ENCODE peak calls at places on chromosomes 5 and 9, in four cellular contexts. C, I, P and X are unnamed samples.

GRCh38 chr5:112995764-112996618 is 19.4 kb downstream of the DCP2 start:
- DNase-seq in I (peak), C (peak), P (peak), X (no peak)

GRCh38 chr5:174022384-174023095 is 23.0 kb upstream of the NSG2 start:
- DNase-seq in C (no peak), P (no peak), I (no peak), X (no peak)

GRCh38 chr5:76771705-76772405 is 47.0 kb upstream of the F2RL1 start:
- DNase-seq in I (no peak), P (no peak), C (no peak), X (no peak)

GRCh38 chr5:136408996-136409395 is 43.7 kb upstream of the TRPC7 start:
- DNase-seq in C (no peak), I (no peak), P (no peak), X (no peak)

GRCh38 chr5:89994266-89994665 is 415.3 kb downstream of the CETN3 start:
- DNase-seq in P (no peak), C (no peak), I (no peak), X (no peak)

GRCh38 chr5:72608297-72608696 is 101.1 kb upstream of the ZNF366 start:
- DNase-seq in C (peak), I (peak), P (no peak), X (no peak)

GRCh38 chr5:58849995-58850667 is 267.3 kb downstream of the RAB3C start:
- DNase-seq in I (peak), C (peak), P (no peak), X (no peak)

GRCh38 chr9:117718701-117719100 is 14.5 kb downstream of the TLR4 start:
- DNase-seq in I (no peak), P (no peak), C (no peak), X (no peak)

GRCh38 chr5:72682561-72682960 is 133.9 kb upstream of the TNPO1 start:
- DNase-seq in C (no peak), I (no peak), P (no peak), X (no peak)

GRCh38 chr9:94911211-94911610 is 184.7 kb downstream of the AOPEP start:
- DNase-seq in I (no peak), C (no peak), P (no peak), X (no peak)

GRCh38 chr9:131675437-131676022 is 64.3 kb downstream of the RAPGEF1 start:
- DNase-seq in P (no peak), I (no peak), C (no peak), X (no peak)

GRCh38 chr5:146107901-146108300 is 2.5 kb upstream of the PLAC8L1 start:
- DNase-seq in P (no peak), I (no peak), C (peak), X (no peak)

GRCh38 chr5:67747096-67747495 is 468.5 kb upstream of the PIK3R1 start:
- DNase-seq in C (no peak), P (no peak), I (no peak), X (no peak)

GRCh38 chr9:121741198-121741918 is 89.9 kb downstream of the DAB2IP start:
- DNase-seq in C (no peak), I (no peak), P (no peak), X (no peak)

DNA sequence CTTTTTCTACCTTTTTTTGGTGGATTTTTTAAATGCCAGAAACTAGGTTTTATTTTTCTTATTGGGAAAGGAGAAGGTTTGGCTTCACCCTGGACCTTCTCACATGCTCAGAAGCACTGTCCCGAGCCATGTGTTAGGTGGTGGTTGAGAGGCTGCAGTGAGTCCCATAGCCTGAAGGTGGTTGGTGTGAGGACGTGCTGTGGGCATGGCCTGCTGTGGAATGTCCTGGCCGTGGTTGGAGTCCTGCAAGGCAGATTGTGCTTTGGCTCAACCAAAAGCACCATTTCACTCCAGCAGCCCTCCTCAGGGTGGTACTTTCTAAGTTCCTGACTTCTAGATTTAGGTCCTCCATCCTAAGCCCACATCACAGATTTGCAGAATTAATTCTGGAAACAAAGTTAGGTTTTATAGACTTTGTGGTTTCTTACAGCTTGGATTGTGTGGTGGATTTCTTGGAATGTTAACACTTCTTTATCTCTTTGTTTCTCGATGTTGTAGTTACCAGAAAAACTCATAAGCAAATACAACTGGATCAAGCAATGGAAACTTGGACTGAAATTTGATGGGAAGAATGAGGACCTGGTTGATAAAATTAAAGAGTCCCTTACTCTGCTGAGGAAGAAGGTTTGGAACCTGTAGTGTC is 22.6 kb downstream of the OTULIN start:
- DNase-seq in P (no peak), C (peak), I (no peak), X (no peak)
- TF ChIP-seq CTCF in P (no peak), C (no peak), I (no peak), X (no peak)

DNA sequence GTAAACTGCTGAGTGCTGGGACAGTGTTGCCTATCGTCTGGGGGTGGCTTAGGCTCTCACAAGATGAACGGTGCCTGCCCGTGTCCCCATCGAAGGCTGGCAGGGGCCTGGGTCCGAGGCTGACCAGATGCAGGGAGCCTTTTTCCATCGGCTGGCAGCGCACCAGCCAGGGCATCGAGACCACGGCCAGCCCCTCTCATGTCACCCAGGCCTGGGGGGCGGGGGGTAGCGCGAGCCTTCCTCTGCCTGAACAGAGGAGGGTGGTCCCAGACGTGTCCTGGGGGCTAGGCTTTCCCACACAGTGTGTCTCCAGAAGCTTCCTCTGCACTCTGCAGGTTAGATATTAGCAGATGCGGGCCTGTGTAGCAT is 17.3 kb downstream of the FGD3 start:
- DNase-seq in I (no peak), C (no peak), P (no peak), X (peak)
- H3K4me3 ChIP-seq in I (no peak), C (no peak), P (no peak), X (no peak)

DNA sequence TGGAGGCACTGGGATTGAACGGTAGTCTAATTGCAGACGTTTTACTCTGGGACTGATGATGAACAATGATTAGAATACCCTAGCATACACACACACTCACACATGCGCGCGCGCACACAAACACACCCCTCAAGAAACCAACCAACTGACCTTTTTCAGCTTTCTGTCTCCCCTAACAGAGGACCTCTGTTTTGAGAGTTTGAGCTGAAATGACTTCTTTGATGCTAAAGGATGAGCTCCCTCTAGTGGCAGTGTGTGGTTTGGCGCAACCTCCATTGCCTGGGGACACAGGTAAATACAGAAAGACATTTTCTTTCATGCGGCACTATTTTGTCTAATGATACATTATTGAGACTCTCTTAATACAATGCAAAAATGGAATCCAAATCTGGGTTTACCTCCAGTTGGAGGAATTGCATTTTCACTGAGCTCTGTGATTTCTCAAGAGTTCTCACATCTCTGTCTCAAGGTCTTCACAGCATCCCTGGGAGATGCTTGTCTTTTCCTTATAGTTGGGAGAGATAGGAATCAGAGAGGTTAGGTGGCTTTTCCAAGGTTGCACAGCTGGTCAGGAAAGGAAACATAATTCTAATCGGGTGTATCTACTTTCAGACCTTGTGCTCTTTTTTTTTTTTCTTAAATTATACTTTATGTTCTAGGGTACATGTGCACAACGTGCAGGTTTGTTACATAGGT is 187.5 kb downstream of the TMEM38B start:
- DNase-seq in P (peak), C (peak), I (peak), X (no peak)
- TF ChIP-seq CTCF in P (peak), C (peak), I (peak), X (peak)

GRCh38 chr9:129958771-129959170 is 84.2 kb downstream of the FNBP1 start:
- DNase-seq in C (no peak), P (peak), I (no peak), X (no peak)

GRCh38 chr9:129964901-129965734 is 77.9 kb downstream of the FNBP1 start:
- DNase-seq in I (peak), C (peak), P (no peak), X (no peak)

GRCh38 chr9:129962889-129963703 is 79.9 kb downstream of the FNBP1 start:
- DNase-seq in P (peak), I (peak), C (peak), X (no peak)

DNA sequence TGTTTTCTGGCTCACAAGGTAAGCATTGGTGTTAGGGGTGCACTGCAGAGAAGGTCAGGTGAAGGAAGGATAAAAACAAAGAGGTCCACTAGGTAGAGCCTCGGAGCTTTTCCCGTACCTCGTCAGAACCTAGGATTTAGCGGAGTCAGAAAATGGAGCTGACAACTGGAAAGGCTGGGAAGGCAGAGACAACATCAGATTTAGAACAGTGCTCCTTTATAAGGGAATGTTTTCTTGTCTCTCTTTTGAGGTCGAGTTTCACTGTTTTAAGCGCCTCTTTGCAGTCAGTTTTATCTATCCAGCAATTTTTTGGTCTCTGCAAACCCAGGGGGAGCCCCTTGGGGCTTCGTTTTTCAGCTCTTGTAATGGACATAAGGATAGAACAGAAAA is 80.6 kb downstream of the FNBP1 start:
- DNase-seq in C (no peak), I (no peak), P (no peak), X (no peak)
- H3K4me3 ChIP-seq in C (peak), I (peak), P (no peak), X (peak)

DNA sequence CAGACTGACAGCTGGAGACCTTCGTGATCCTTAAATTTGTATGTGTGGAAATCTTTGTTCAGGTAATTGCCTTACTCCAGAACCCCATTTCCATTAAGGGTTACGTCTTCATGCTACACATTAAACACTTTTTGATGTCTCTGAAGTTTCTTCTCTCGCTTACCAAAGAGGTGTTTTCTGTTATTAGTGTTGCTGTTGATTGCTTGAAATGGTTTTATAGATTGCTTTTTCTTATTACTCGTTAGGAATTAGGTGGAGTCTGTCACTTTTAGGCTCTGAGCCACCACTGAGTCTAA is 62.3 kb upstream of the PPARGC1B start:
- DNase-seq in C (no peak), P (no peak), I (no peak), X (no peak)
- TF ChIP-seq CTCF in C (no peak), P (no peak), I (no peak), X (peak)

GRCh38 chr5:27472875-27473274 is 434.5 kb upstream of the CDH9 start:
- DNase-seq in P (no peak), I (no peak), C (no peak), X (no peak)
- H3K4me3 ChIP-seq in P (no peak), I (no peak), C (no peak), X (no peak)